ENCODE peak calls at places on chromosomes 5 and 9, in four cellular contexts. One of them, this sample, is unnamed.

GRCh38 chr5:127969651-127970050 is 113.9 kb upstream of the SLC12A2 start:
- DNase-seq in CD8-positive, alpha-beta memory T cell: no peak
- DNase-seq in fibroblast of mammary gland: no peak
- DNase-seq in fibroblast of villous mesenchyme: no peak
- DNase-seq in this sample: no peak

GRCh38 chr5:34923694-34924461 is 5.5 kb upstream of the DNAJC21 start:
- DNase-seq in CD8-positive, alpha-beta memory T cell: no peak
- DNase-seq in fibroblast of mammary gland: peak
- DNase-seq in fibroblast of villous mesenchyme: peak
- DNase-seq in this sample: peak

GRCh38 chr5:122182491-122182921 is 53.2 kb downstream of the ZNF474 start:
- DNase-seq in CD8-positive, alpha-beta memory T cell: no peak
- DNase-seq in fibroblast of mammary gland: peak
- DNase-seq in fibroblast of villous mesenchyme: peak
- DNase-seq in this sample: peak

GRCh38 chr5:33401482-33402390 is 39.0 kb upstream of the TARS1 start:
- DNase-seq in CD8-positive, alpha-beta memory T cell: no peak
- DNase-seq in fibroblast of mammary gland: peak
- DNase-seq in fibroblast of villous mesenchyme: peak
- DNase-seq in this sample: no peak

GRCh38 chr9:76845254-76845653 is 60.7 kb downstream of the PRUNE2 start:
- DNase-seq in CD8-positive, alpha-beta memory T cell: no peak
- DNase-seq in fibroblast of mammary gland: no peak
- DNase-seq in fibroblast of villous mesenchyme: no peak
- DNase-seq in this sample: no peak

GRCh38 chr5:91706785-91707520 is 323.8 kb upstream of the ARRDC3 start:
- DNase-seq in CD8-positive, alpha-beta memory T cell: no peak
- DNase-seq in fibroblast of mammary gland: peak
- DNase-seq in fibroblast of villous mesenchyme: no peak
- DNase-seq in this sample: no peak

GRCh38 chr5:96790851-96791513 is 16.8 kb downstream of the ERAP1 start:
- DNase-seq in CD8-positive, alpha-beta memory T cell: no peak
- DNase-seq in fibroblast of mammary gland: peak
- DNase-seq in fibroblast of villous mesenchyme: peak
- DNase-seq in this sample: no peak

GRCh38 chr5:10501554-10502075 is 59.9 kb downstream of the ROPN1L start:
- DNase-seq in CD8-positive, alpha-beta memory T cell: no peak
- DNase-seq in fibroblast of mammary gland: peak
- DNase-seq in fibroblast of villous mesenchyme: peak
- DNase-seq in this sample: no peak

GRCh38 chr9:125233678-125234077 is 7.5 kb downstream of the HSPA5 start:
- DNase-seq in CD8-positive, alpha-beta memory T cell: no peak
- DNase-seq in fibroblast of mammary gland: peak
- DNase-seq in fibroblast of villous mesenchyme: peak
- DNase-seq in this sample: peak

GRCh38 chr5:90047113-90047512 is 362.4 kb downstream of the CETN3 start:
- DNase-seq in CD8-positive, alpha-beta memory T cell: no peak
- DNase-seq in fibroblast of mammary gland: no peak
- DNase-seq in fibroblast of villous mesenchyme: no peak
- DNase-seq in this sample: no peak

GRCh38 chr5:73419414-73420390 is 28.9 kb downstream of the FOXD1 start:
- DNase-seq in CD8-positive, alpha-beta memory T cell: no peak
- DNase-seq in fibroblast of mammary gland: peak
- DNase-seq in fibroblast of villous mesenchyme: peak
- DNase-seq in this sample: peak

GRCh38 chr5:146962801-146963355 is 84.3 kb upstream of the PPP2R2B start:
- DNase-seq in CD8-positive, alpha-beta memory T cell: no peak
- DNase-seq in fibroblast of mammary gland: peak
- DNase-seq in fibroblast of villous mesenchyme: peak
- DNase-seq in this sample: no peak

GRCh38 chr9:91536211-91536691 is 112.6 kb upstream of the NFIL3 start:
- DNase-seq in CD8-positive, alpha-beta memory T cell: no peak
- DNase-seq in fibroblast of mammary gland: peak
- DNase-seq in fibroblast of villous mesenchyme: peak
- DNase-seq in this sample: peak

GRCh38 chr9:133141833-133142594 is 21.0 kb upstream of the RALGDS start:
- DNase-seq in CD8-positive, alpha-beta memory T cell: peak
- DNase-seq in fibroblast of mammary gland: no peak
- DNase-seq in fibroblast of villous mesenchyme: no peak
- DNase-seq in this sample: no peak

GRCh38 chr5:146877783-146878470 is 630 bp downstream of the PPP2R2B start:
- DNase-seq in CD8-positive, alpha-beta memory T cell: peak
- DNase-seq in fibroblast of mammary gland: no peak
- DNase-seq in fibroblast of villous mesenchyme: no peak
- DNase-seq in this sample: no peak

GRCh38 chr5:137621861-137622823 is 113.7 kb downstream of the KLHL3 start:
- DNase-seq in CD8-positive, alpha-beta memory T cell: no peak
- DNase-seq in fibroblast of mammary gland: peak
- DNase-seq in fibroblast of villous mesenchyme: no peak
- DNase-seq in this sample: no peak

GRCh38 chr5:168611163-168611562 is 32.0 kb upstream of the PANK3 start:
- DNase-seq in CD8-positive, alpha-beta memory T cell: no peak
- DNase-seq in fibroblast of mammary gland: no peak
- DNase-seq in fibroblast of villous mesenchyme: no peak
- DNase-seq in this sample: no peak

GRCh38 chr9:92232190-92232589 is 61.3 kb downstream of the IARS1 start:
- DNase-seq in CD8-positive, alpha-beta memory T cell: no peak
- DNase-seq in fibroblast of mammary gland: no peak
- DNase-seq in fibroblast of villous mesenchyme: no peak
- DNase-seq in this sample: no peak

GRCh38 chr5:64690417-64691151 is at the start of gene SHISAL2B:
- DNase-seq in CD8-positive, alpha-beta memory T cell: no peak
- DNase-seq in fibroblast of mammary gland: peak
- DNase-seq in fibroblast of villous mesenchyme: peak
- DNase-seq in this sample: no peak

GRCh38 chr9:117073539-117074336 is 341.1 kb downstream of the ASTN2 start:
- DNase-seq in CD8-positive, alpha-beta memory T cell: no peak
- DNase-seq in fibroblast of mammary gland: no peak
- DNase-seq in fibroblast of villous mesenchyme: no peak
- DNase-seq in this sample: no peak

GRCh38 chr5:34051374-34051980 is 8.5 kb upstream of the C1QTNF3 start:
- DNase-seq in CD8-positive, alpha-beta memory T cell: no peak
- DNase-seq in fibroblast of mammary gland: peak
- DNase-seq in fibroblast of villous mesenchyme: no peak
- DNase-seq in this sample: no peak

GRCh38 chr9:123507992-123508391 is 152.0 kb downstream of the CRB2 start:
- DNase-seq in CD8-positive, alpha-beta memory T cell: no peak
- DNase-seq in fibroblast of mammary gland: peak
- DNase-seq in fibroblast of villous mesenchyme: peak
- DNase-seq in this sample: no peak

GRCh38 chr9:101028346-101029299 is at the start of gene PLPPR1:
- DNase-seq in CD8-positive, alpha-beta memory T cell: no peak
- DNase-seq in fibroblast of mammary gland: peak
- DNase-seq in fibroblast of villous mesenchyme: peak
- DNase-seq in this sample: no peak

GRCh38 chr5:362189-362588 is 40.7 kb downstream of the AHRR start:
- DNase-seq in CD8-positive, alpha-beta memory T cell: no peak
- DNase-seq in fibroblast of mammary gland: no peak
- DNase-seq in fibroblast of villous mesenchyme: no peak
- DNase-seq in this sample: no peak

GRCh38 chr9:98276907-98277469 is 21.5 kb upstream of the TBC1D2 start:
- DNase-seq in CD8-positive, alpha-beta memory T cell: no peak
- DNase-seq in fibroblast of mammary gland: no peak
- DNase-seq in fibroblast of villous mesenchyme: no peak
- DNase-seq in this sample: no peak

GRCh38 chr9:112218908-112219307 is 43.8 kb upstream of the SUSD1 start:
- DNase-seq in CD8-positive, alpha-beta memory T cell: no peak
- DNase-seq in fibroblast of mammary gland: no peak
- DNase-seq in fibroblast of villous mesenchyme: no peak
- DNase-seq in this sample: no peak

DNA sequence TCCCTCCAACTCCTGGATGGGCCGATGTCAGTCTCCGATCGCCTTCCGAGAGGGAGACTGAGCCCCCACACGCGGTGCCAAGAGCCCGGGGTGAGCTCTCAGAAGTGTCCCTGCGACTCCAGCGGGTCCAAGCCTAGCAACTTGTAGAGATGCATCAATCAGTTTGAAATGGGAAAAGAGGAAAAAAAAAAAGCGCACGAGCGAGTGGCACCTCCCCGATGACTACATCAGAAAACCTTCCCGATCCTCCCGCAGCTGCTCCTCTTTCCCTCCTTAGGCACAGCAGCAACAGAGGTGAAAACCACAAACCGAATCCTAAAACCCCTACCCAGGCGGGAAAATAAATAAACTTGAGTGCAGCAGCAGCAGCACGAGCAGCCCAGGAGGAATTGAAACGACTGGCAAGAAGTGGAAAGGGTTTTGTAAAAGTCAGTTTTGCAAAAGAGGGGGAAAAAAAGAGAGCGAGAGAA is 1.0 kb upstream of the EFNA5 start:
- DNase-seq in CD8-positive, alpha-beta memory T cell: no peak
- DNase-seq in fibroblast of mammary gland: peak
- DNase-seq in fibroblast of villous mesenchyme: peak
- DNase-seq in this sample: no peak
- H3K4me3 ChIP-seq in CD8-positive, alpha-beta memory T cell: peak
- H3K4me3 ChIP-seq in fibroblast of mammary gland: peak
- H3K4me3 ChIP-seq in fibroblast of villous mesenchyme: peak
- H3K4me3 ChIP-seq in this sample: peak

GRCh38 chr5:150413176-150413901 is 629 bp upstream of the CD74 start:
- DNase-seq in CD8-positive, alpha-beta memory T cell: no peak
- DNase-seq in fibroblast of mammary gland: no peak
- DNase-seq in fibroblast of villous mesenchyme: no peak
- DNase-seq in this sample: no peak
- H3K4me3 ChIP-seq in CD8-positive, alpha-beta memory T cell: peak
- H3K4me3 ChIP-seq in fibroblast of mammary gland: no peak
- H3K4me3 ChIP-seq in fibroblast of villous mesenchyme: no peak
- H3K4me3 ChIP-seq in this sample: no peak

GRCh38 chr9:33044677-33045282 is 19.7 kb downstream of the DNAJA1 start:
- DNase-seq in CD8-positive, alpha-beta memory T cell: no peak
- DNase-seq in fibroblast of mammary gland: peak
- DNase-seq in fibroblast of villous mesenchyme: peak
- DNase-seq in this sample: no peak
- H3K4me3 ChIP-seq in CD8-positive, alpha-beta memory T cell: no peak
- H3K4me3 ChIP-seq in fibroblast of mammary gland: peak
- H3K4me3 ChIP-seq in fibroblast of villous mesenchyme: peak
- H3K4me3 ChIP-seq in this sample: peak

GRCh38 chr5:132209901-132210545 is 17.6 kb downstream of the P4HA2 start:
- DNase-seq in CD8-positive, alpha-beta memory T cell: no peak
- DNase-seq in fibroblast of mammary gland: no peak
- DNase-seq in fibroblast of villous mesenchyme: no peak
- DNase-seq in this sample: no peak

GRCh38 chr5:132210944-132211343 is 16.7 kb downstream of the P4HA2 start:
- DNase-seq in CD8-positive, alpha-beta memory T cell: no peak
- DNase-seq in fibroblast of mammary gland: no peak
- DNase-seq in fibroblast of villous mesenchyme: no peak
- DNase-seq in this sample: no peak

GRCh38 chr5:132207783-132208182 is 19.9 kb downstream of the P4HA2 start:
- DNase-seq in CD8-positive, alpha-beta memory T cell: no peak
- DNase-seq in fibroblast of mammary gland: no peak
- DNase-seq in fibroblast of villous mesenchyme: no peak
- DNase-seq in this sample: no peak

GRCh38 chr5:132206782-132207181 is 20.9 kb downstream of the P4HA2 start:
- DNase-seq in CD8-positive, alpha-beta memory T cell: no peak
- DNase-seq in fibroblast of mammary gland: no peak
- DNase-seq in fibroblast of villous mesenchyme: no peak
- DNase-seq in this sample: no peak

DNA sequence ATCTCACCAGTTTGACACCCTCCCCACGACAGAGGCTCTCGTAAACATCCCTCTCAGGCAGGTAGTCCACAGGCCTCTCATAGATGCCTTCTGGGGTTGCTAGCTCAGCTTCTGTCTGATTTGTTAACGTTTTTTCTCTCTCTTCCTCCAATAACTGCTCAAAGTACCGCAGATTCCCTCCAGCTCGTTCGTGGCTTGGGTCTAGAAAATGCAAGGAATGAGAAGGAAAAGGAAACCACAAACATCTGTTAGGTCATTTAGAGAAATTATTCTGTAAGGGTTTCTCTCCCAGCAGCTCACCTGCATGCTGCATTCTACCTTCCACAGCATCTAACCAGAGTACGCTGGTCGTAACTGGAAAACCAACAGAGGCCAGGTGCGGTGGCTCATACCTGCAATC is 18.5 kb downstream of the P4HA2 start:
- DNase-seq in CD8-positive, alpha-beta memory T cell: no peak
- DNase-seq in fibroblast of mammary gland: no peak
- DNase-seq in fibroblast of villous mesenchyme: peak
- DNase-seq in this sample: no peak
- H3K4me3 ChIP-seq in CD8-positive, alpha-beta memory T cell: no peak
- H3K4me3 ChIP-seq in fibroblast of mammary gland: no peak
- H3K4me3 ChIP-seq in fibroblast of villous mesenchyme: no peak
- H3K4me3 ChIP-seq in this sample: no peak

GRCh38 chr9:95313010-95313498 is 4.5 kb downstream of the FANCC start:
- DNase-seq in CD8-positive, alpha-beta memory T cell: no peak
- DNase-seq in fibroblast of mammary gland: peak
- DNase-seq in fibroblast of villous mesenchyme: peak
- DNase-seq in this sample: no peak
- H3K4me3 ChIP-seq in CD8-positive, alpha-beta memory T cell: no peak
- H3K4me3 ChIP-seq in fibroblast of mammary gland: peak
- H3K4me3 ChIP-seq in fibroblast of villous mesenchyme: peak
- H3K4me3 ChIP-seq in this sample: peak

GRCh38 chr9:129939426-129939825 is 103.6 kb downstream of the FNBP1 start:
- DNase-seq in CD8-positive, alpha-beta memory T cell: no peak
- DNase-seq in fibroblast of mammary gland: no peak
- DNase-seq in fibroblast of villous mesenchyme: no peak
- DNase-seq in this sample: no peak

GRCh38 chr9:129933215-129933614 is 98.0 kb downstream of the USP20 start:
- DNase-seq in CD8-positive, alpha-beta memory T cell: no peak
- DNase-seq in fibroblast of mammary gland: no peak
- DNase-seq in fibroblast of villous mesenchyme: no peak
- DNase-seq in this sample: no peak

GRCh38 chr9:129933709-129934586 is 98.7 kb downstream of the USP20 start:
- DNase-seq in CD8-positive, alpha-beta memory T cell: no peak
- DNase-seq in fibroblast of mammary gland: peak
- DNase-seq in fibroblast of villous mesenchyme: no peak
- DNase-seq in this sample: no peak

GRCh38 chr9:129936222-129936621 is 101.0 kb downstream of the USP20 start:
- DNase-seq in CD8-positive, alpha-beta memory T cell: no peak
- DNase-seq in fibroblast of mammary gland: no peak
- DNase-seq in fibroblast of villous mesenchyme: no peak
- DNase-seq in this sample: no peak

DNA sequence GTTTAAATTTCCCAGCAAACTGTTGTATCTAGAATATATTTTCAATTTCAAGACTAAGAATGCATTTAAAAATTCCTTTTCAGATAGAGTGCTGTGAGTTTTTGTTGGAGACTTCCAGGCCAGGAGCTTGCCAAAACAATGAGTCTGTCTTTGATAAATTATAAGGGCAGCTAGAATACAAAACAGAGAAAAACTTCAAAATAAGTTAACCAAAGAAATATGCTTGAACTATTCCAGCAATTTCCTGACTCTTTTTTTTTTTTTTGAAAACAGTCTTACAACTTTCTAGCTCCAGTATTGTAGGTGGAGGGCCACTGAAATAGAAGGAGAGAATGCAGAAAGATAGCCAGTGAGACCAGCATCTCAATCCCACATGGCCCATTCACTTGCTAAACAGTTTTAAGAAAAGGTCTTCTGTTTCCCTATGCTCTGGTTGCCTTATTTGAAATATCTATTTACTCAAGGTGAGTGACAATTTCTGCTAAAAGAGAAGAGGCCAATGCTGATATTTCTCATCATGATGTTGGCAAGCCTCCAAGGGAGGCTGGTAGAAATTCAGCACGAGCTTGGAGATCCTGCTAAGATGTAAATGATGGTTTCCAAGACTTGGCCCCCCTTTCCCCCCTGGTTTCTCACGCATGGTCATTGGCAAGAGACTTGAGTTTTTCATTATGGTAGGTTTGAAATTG is 103.2 kb downstream of the USP20 start:
- DNase-seq in CD8-positive, alpha-beta memory T cell: no peak
- DNase-seq in fibroblast of mammary gland: peak
- DNase-seq in fibroblast of villous mesenchyme: peak
- DNase-seq in this sample: peak
- H3K4me3 ChIP-seq in CD8-positive, alpha-beta memory T cell: no peak
- H3K4me3 ChIP-seq in fibroblast of mammary gland: no peak
- H3K4me3 ChIP-seq in fibroblast of villous mesenchyme: no peak
- H3K4me3 ChIP-seq in this sample: no peak